ENCODE peak calls at places on chromosomes 12 and 14, in ten cellular contexts. S, O, Z, H, B, N, X, K, U and E are unnamed samples.
A peak's percentile ranks its signal among the peaks of the same experiment; 100 is the strongest.

GRCh38 chr14:25042362-25043299 is 7.3 kb downstream of the STXBP6 start:
- DNase-seq in U (no peak), O (no peak), K (peak; percentile 81), B (no peak), N (no peak), H (peak; percentile 52), Z (no peak), S (no peak), X (peak; percentile 80), E (no peak)

GRCh38 chr14:69326611-69327010 is 66.7 kb downstream of the GALNT16 start:
- DNase-seq in O (no peak), X (no peak), K (no peak), B (no peak), S (no peak), H (peak; percentile 1), U (peak; percentile 3), N (no peak), Z (no peak), E (no peak)

GRCh38 chr14:63899953-63900352 is 47.1 kb downstream of the SYNE2 start:
- DNase-seq in X (no peak), Z (no peak), H (no peak), U (no peak), K (no peak), O (no peak), B (no peak), S (no peak), N (no peak), E (no peak)

GRCh38 chr12:85041395-85041794 is 5.2 kb downstream of the LRRIQ1 start:
- DNase-seq in B (no peak), N (no peak), K (no peak), S (no peak), H (no peak), O (no peak), X (no peak), Z (no peak), U (no peak), E (no peak)

GRCh38 chr14:24119691-24120090 is 4.9 kb upstream of the NRL start:
- DNase-seq in Z (no peak), O (no peak), N (no peak), S (no peak), X (no peak), B (no peak), K (no peak), H (no peak), U (no peak), E (no peak)

GRCh38 chr12:95789126-95790024 is 1.2 kb downstream of the NTN4 start:
- DNase-seq in N (peak; percentile 1), B (peak; percentile 43), H (peak; percentile 17), K (no peak), U (no peak), X (peak; percentile 71), Z (peak; percentile 58), O (no peak), S (peak; percentile 50), E (no peak)

GRCh38 chr12:32535260-32535999 is 136.1 kb downstream of the FGD4 start:
- DNase-seq in X (peak; percentile 57), Z (peak; percentile 29), K (peak; percentile 69), N (no peak), S (peak; percentile 31), H (peak; percentile 84), U (peak; percentile 47), O (no peak), B (peak; percentile 74), E (peak; percentile 27)

GRCh38 chr12:15116073-15116472 is 105.1 kb downstream of the RERG start:
- DNase-seq in B (peak; percentile 20), O (no peak), N (no peak), U (peak; percentile 34), S (no peak), X (no peak), H (no peak), K (no peak), Z (no peak), E (no peak)

GRCh38 chr14:100865682-100866591 is 37.6 kb downstream of the RTL1 start:
- DNase-seq in N (no peak), K (no peak), Z (peak; percentile 64), O (no peak), U (no peak), S (no peak), X (no peak), B (no peak), H (no peak), E (no peak)

GRCh38 chr14:21071225-21072041 is 1.3 kb downstream of the ARHGEF40 start:
- DNase-seq in O (peak; percentile 88), K (peak; percentile 96), N (peak; percentile 84), B (peak; percentile 87), U (peak; percentile 90), H (peak; percentile 85), S (peak; percentile 37), X (peak; percentile 94), Z (peak; percentile 99), E (peak; percentile 76)

GRCh38 chr12:126617312-126617711 is 1552.1 kb downstream of the AACS start:
- DNase-seq in S (no peak), N (no peak), Z (peak; percentile 75), H (no peak), B (no peak), O (peak; percentile 39), K (no peak), X (peak; percentile 27), U (no peak), E (no peak)
- TF ChIP-seq CTCF in S (no peak), N (peak; percentile 16), Z (peak; percentile 47), H (no peak), B (no peak), O (peak; percentile 67), K (peak; percentile 21), X (peak; percentile 55), U (no peak), E (peak; percentile 17)

GRCh38 chr14:92248638-92249037 is 74.3 kb upstream of the SLC24A4 start:
- DNase-seq in O (no peak), S (no peak), B (no peak), U (no peak), H (no peak), X (no peak), N (no peak), Z (no peak), K (no peak), E (no peak)

GRCh38 chr14:92247347-92247746 is 75.6 kb upstream of the SLC24A4 start:
- DNase-seq in N (no peak), X (no peak), S (no peak), K (no peak), Z (no peak), U (no peak), H (no peak), B (no peak), O (no peak), E (no peak)

GRCh38 chr14:92247937-92248336 is 75.0 kb upstream of the SLC24A4 start:
- DNase-seq in K (no peak), N (no peak), B (no peak), O (no peak), H (no peak), X (no peak), Z (no peak), U (no peak), S (no peak), E (peak; percentile 11)

GRCh38 chr14:92241966-92242365 is 81.0 kb upstream of the SLC24A4 start:
- DNase-seq in H (no peak), K (no peak), U (no peak), S (no peak), X (no peak), O (no peak), B (no peak), Z (no peak), N (no peak), E (no peak)

GRCh38 chr14:92244805-92245204 is 78.2 kb upstream of the SLC24A4 start:
- DNase-seq in U (no peak), Z (no peak), X (no peak), H (no peak), O (no peak), B (no peak), K (no peak), N (no peak), S (no peak), E (no peak)
- H3K4me3 ChIP-seq in U (no peak overlapping the region), Z (no peak overlapping the region), X (no peak overlapping the region), H (no peak overlapping the region), O (no peak overlapping the region), B (no peak overlapping the region), K (no peak overlapping the region), N (no peak overlapping the region), S (no peak overlapping the region), E (no peak overlapping the region)

DNA sequence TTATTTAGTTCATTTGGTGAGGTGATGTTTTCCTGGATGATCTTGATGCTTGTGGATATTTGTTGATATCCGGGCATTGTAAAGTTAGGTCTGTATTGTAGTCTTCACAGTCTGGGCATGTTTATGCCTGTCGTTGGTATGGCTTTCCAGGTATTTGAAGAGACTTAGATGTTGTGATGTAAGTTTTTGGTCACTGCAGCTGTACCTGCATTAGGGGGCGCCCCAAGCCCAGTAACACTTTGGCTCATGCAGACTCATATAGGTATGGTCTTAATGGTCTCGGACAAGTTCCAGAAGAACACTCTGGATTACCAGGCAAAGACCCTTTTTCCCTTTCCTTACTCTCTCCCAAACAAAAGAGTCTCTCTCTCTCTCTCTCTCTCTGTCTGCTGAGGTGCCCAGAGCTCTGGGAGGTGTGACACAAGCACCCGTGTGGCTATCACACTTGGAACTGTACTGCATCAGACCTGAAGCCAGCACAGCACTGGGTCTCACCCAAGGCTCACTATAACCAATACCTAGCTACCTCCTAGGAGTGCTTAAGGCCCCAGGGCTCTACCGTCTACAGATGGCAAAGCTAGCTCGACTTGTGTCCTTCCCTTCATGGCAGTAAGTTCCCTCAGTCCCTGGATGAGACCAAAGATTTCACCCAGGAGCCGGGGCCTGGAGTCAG is 425.8 kb upstream of the ATXN7L3B start:
- DNase-seq in O (peak; percentile 64), S (no peak), K (no peak), H (no peak), Z (no peak), U (no peak), N (no peak), B (no peak), X (peak; percentile 80), E (no peak)
- TF ChIP-seq CTCF in O (peak; percentile 75), S (no peak), K (no peak), H (no peak), Z (no peak), U (no peak), N (no peak), B (no peak), X (peak; percentile 83), E (no peak)

GRCh38 chr14:93972618-93973205 is 3.7 kb downstream of the ASB2 start:
- DNase-seq in S (no peak), B (no peak), U (no peak), K (no peak), N (no peak), Z (peak; percentile 66), O (no peak), H (no peak), X (no peak), E (no peak)

GRCh38 chr14:93970589-93970966 is 5.8 kb downstream of the ASB2 start:
- DNase-seq in N (no peak), U (no peak), K (no peak), Z (peak; percentile 76), B (no peak), H (peak; percentile 66), O (peak; percentile 17), S (peak; percentile 31), X (peak; percentile 46), E (no peak)

GRCh38 chr14:93971635-93972027 is 4.7 kb downstream of the ASB2 start:
- DNase-seq in U (no peak), B (no peak), H (no peak), S (no peak), Z (peak; percentile 38), K (no peak), X (no peak), O (no peak), N (no peak), E (no peak)

GRCh38 chr14:93969082-93969828 is 7.1 kb downstream of the ASB2 start:
- DNase-seq in B (no peak), S (no peak), Z (peak; percentile 79), K (no peak), U (no peak), O (peak; percentile 24), N (peak; percentile 63), H (no peak), X (no peak), E (no peak)

GRCh38 chr14:93970967-93971634 is 5.3 kb downstream of the ASB2 start:
- DNase-seq in U (no peak), N (peak; percentile 83), H (peak; percentile 61), O (peak; percentile 68), K (no peak), Z (peak; percentile 90), X (no peak), S (no peak), B (no peak), E (no peak)
- H3K4me3 ChIP-seq in U (no peak overlapping the region), N (peak overlapping the region; percentile 57), H (peak overlapping the region; percentile 36), O (no peak overlapping the region), K (peak overlapping the region; percentile 23), Z (peak overlapping the region; percentile 70), X (no peak overlapping the region), S (no peak overlapping the region), B (no peak overlapping the region), E (no peak overlapping the region)